ENCODE peak calls at places on chromosomes 11 and 22, in seven cellular contexts. H, E, S, M, N, P and W are unnamed samples.

GRCh38 chr11:17827006-17827405 is 92.4 kb downstream of the KCNC1 start:
- DNase-seq in H (no peak), E (no peak), S (no peak), M (peak), N (no peak), P (peak), W (no peak)

GRCh38 chr11:85889676-85890579 is 34.7 kb downstream of the CCDC83 start:
- DNase-seq in H (no peak), E (no peak), S (peak), M (peak), N (peak), P (no peak), W (peak)

GRCh38 chr11:128288368-128288767 is 299.0 kb downstream of the ETS1 start:
- DNase-seq in H (no peak), E (no peak), S (peak), M (no peak), N (no peak), P (no peak), W (no peak)

GRCh38 chr11:126545057-126545555 is 189.6 kb downstream of the ST3GAL4 start:
- DNase-seq in H (no peak), E (peak), S (no peak), M (no peak), N (no peak), P (no peak), W (no peak)

GRCh38 chr22:46346680-46347405 is 11.3 kb downstream of the TRMU start:
- DNase-seq in H (no peak), E (peak), S (no peak), M (no peak), N (no peak), P (no peak), W (no peak)

GRCh38 chr11:73525611-73526010 is 72.3 kb downstream of the FAM168A start:
- DNase-seq in H (no peak), E (no peak), S (no peak), M (no peak), N (no peak), P (no peak), W (no peak)

GRCh38 chr11:23865341-23865975 is 631.4 kb upstream of the LUZP2 start:
- DNase-seq in H (no peak), E (no peak), S (no peak), M (peak), N (no peak), P (no peak), W (peak)

GRCh38 chr11:2471048-2471803 is 26.4 kb downstream of the KCNQ1 start:
- DNase-seq in H (no peak), E (no peak), S (no peak), M (no peak), N (no peak), P (no peak), W (no peak)

GRCh38 chr11:10307411-10308207 is 2.7 kb downstream of the ADM start:
- DNase-seq in H (peak), E (peak), S (peak), M (peak), N (peak), P (peak), W (peak)

GRCh38 chr22:39437836-39438704 is 18.7 kb upstream of the MGAT3 start:
- DNase-seq in H (no peak), E (no peak), S (no peak), M (no peak), N (no peak), P (no peak), W (no peak)